ENCODE peak calls at places on chromosome 5, in four cellular contexts. I is naive thymus-derived CD4-positive, alpha-beta T cell; F is mucosa of descending colon; R is Panc1. E is an unnamed sample. For H3K4me1, the result is how much of the 10 kb centered on the place peaks cover.

GRCh38 chr5:115324021-115324420 is 27.6 kb upstream of the CCDC112 start:
- DNase-seq in I (no peak), F (no peak), R (no peak), E (no peak)

GRCh38 chr5:7181841-7182240 is 214.1 kb upstream of the ADCY2 start:
- DNase-seq in I (no peak), F (no peak), R (no peak), E (no peak)

GRCh38 chr5:144864113-144864512 is 693.4 kb downstream of the KCTD16 start:
- DNase-seq in I (no peak), F (no peak), R (no peak), E (no peak)

GRCh38 chr5:14467251-14467650 is 114.3 kb upstream of the OTULINL start:
- DNase-seq in I (no peak), F (no peak), R (no peak), E (no peak)

GRCh38 chr5:135833961-135834638 is 363 bp upstream of the SLC25A48 start:
- DNase-seq in I (no peak), F (no peak), R (no peak), E (no peak)

GRCh38 chr5:112329429-112330090 is 89.5 kb downstream of the EPB41L4A start:
- DNase-seq in I (no peak), F (no peak), R (no peak), E (no peak)

GRCh38 chr5:72844218-72844603 is 27.8 kb downstream of the TNPO1 start:
- DNase-seq in I (no peak), F (no peak), R (no peak), E (no peak)

GRCh38 chr5:138178516-138179276 is at the start of the genes BRD8 and KIF20A:
- DNase-seq in I (peak), F (peak), R (peak), E (peak)

GRCh38 chr5:167513383-167513782 is 778.1 kb upstream of the WWC1 start:
- DNase-seq in I (no peak), F (no peak), R (no peak), E (no peak)

GRCh38 chr5:67960939-67961338 is 254.6 kb upstream of the PIK3R1 start:
- DNase-seq in I (no peak), F (no peak), R (no peak), E (no peak)

GRCh38 chr5:15645376-15645775 is 145.4 kb downstream of the FBXL7 start:
- DNase-seq in I (no peak), F (no peak), R (no peak), E (no peak)

GRCh38 chr5:150143725-150144058 is 12.0 kb downstream of the PDGFRB start:
- DNase-seq in I (no peak), F (no peak), R (no peak), E (no peak)
- H3K4me1 ChIP-seq in I (under half), F (under half), R (under half), E (under half)

DNA sequence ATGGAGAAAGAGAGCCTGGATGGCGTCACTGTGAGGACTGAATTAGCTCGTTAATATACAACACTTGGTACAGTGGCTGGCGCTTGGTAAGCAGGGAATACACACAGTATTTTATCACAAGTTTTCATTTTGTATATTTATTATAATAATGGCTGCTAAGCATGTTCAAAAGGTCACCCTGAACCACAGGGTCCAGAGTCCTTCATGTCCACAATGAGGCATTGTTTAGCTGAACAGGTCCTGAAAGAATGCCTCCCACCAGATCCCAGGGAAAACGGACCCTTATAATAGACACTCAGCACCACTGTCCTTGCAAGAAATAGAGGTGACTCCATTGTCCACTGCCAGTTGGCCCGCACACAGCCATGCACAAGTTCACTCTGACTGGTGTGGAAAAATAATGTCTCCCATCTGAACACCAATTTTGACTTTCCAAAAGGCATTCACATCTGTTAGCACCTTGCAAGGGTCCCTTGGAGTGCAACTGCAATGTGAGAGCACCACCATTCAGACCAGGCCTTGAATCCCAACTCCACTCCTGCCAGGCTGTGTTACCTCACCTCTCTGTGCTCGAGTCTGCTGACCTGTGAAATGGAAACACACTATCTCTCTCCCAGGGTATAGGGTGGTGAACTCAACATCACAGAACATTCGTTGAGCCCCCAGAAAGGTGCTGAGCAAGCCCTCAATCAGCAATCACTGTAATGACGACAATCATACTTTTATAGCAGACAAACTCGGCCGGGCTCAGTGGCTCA is 3.9 kb downstream of the VDAC1 start:
- DNase-seq in I (no peak), F (no peak), R (no peak), E (no peak)
- H3K4me1 ChIP-seq in I (under half), F (under half), R (half or more), E (under half)

GRCh38 chr5:150135557-150135956 is 20.1 kb downstream of the PDGFRB start:
- DNase-seq in I (no peak), F (no peak), R (no peak), E (no peak)

GRCh38 chr5:150136841-150137167 is 18.8 kb downstream of the PDGFRB start:
- DNase-seq in I (no peak), F (no peak), R (no peak), E (no peak)

GRCh38 chr5:150137168-150137957 is 18.3 kb downstream of the PDGFRB start:
- DNase-seq in I (no peak), F (no peak), R (no peak), E (peak)

GRCh38 chr5:150137997-150138396 is 17.6 kb downstream of the PDGFRB start:
- DNase-seq in I (no peak), F (no peak), R (no peak), E (peak)

DNA sequence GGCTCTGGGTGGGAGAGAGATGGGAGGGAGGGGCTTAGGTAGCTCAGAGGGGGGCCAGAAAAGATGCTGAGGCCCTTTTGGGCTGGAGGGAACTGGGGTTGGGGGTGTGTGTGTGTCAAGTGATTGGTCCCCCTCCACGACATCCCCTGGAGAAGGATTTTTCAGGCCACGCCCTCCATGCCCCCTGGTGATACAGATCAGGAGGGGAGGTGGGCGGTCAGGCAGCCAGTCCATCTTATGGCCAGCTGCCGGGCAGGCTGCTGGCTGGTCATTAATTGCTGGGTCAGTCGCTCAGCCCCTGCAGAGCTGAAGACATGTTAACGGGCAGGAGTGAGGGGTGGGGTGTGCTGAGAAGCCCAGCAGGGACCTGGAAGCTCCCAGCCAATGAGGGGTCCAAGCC is 19.4 kb downstream of the PDGFRB start:
- DNase-seq in I (no peak), F (no peak), R (no peak), E (no peak)
- H3K4me1 ChIP-seq in I (under half), F (under half), R (under half), E (under half)

GRCh38 chr5:78336698-78337097 is 23.7 kb upstream of the SCAMP1 start:
- DNase-seq in I (no peak), F (no peak), R (no peak), E (no peak)

GRCh38 chr5:78345485-78345884 is 14.9 kb upstream of the SCAMP1 start:
- DNase-seq in I (no peak), F (no peak), R (no peak), E (no peak)

GRCh38 chr5:78341445-78341844 is 19.0 kb upstream of the SCAMP1 start:
- DNase-seq in I (no peak), F (no peak), R (no peak), E (no peak)

GRCh38 chr5:78335976-78336375 is 24.4 kb upstream of the SCAMP1 start:
- DNase-seq in I (no peak), F (no peak), R (no peak), E (no peak)

GRCh38 chr5:78339591-78340450 is 20.6 kb upstream of the SCAMP1 start:
- DNase-seq in I (no peak), F (no peak), R (no peak), E (no peak)
- H3K4me1 ChIP-seq in I (under half), F (under half), R (under half), E (under half)

DNA sequence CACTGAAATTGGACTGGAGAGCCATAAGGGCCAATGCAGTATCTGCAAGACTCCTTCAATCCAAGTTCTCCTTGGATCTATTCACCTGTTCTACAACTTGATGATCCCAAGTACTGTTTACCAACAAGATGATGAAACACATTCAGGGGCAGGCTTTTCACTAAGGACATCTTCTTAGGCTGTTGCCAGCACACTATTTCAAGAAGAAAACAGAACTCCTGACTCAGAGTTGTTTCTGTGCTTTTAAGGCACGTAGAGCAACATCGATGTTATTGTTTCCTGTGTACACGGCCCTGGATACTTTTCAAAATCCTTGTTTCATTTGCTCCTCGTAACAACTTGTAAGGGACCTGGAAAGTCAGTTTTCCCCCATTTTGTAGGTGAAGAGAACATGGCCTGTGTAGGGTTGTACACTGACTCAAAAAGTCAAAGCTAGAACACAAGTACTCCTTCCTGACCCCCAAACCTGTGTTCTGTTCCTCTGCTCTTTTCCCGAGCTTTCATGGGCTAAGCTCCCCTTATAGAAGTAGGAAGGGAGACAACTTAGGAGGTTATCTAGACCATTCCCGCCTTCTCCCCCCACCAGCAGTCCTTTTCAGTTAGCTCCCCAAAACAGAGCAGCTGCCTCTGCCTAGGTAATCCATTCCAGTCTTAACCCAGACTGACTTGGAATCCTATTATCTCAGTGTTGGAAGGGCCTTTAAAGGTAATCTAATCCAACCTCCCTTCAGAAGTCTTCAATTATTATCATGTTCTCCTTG is 5.2 kb upstream of the MGAT1 start:
- DNase-seq in I (no peak), F (no peak), R (no peak), E (no peak)
- H3K4me1 ChIP-seq in I (half or more), F (half or more), R (half or more), E (under half)

GRCh38 chr5:56852228-56853000 is 37.1 kb downstream of the MAP3K1 start:
- DNase-seq in I (no peak), F (no peak), R (no peak), E (no peak)
- H3K4me1 ChIP-seq in I (under half), F (under half), R (under half), E (under half)

GRCh38 chr5:36059571-36060515 is 6.8 kb downstream of the UGT3A2 start:
- DNase-seq in I (no peak), F (no peak), R (no peak), E (no peak)
- H3K4me1 ChIP-seq in I (under half), F (under half), R (under half), E (under half)

DNA sequence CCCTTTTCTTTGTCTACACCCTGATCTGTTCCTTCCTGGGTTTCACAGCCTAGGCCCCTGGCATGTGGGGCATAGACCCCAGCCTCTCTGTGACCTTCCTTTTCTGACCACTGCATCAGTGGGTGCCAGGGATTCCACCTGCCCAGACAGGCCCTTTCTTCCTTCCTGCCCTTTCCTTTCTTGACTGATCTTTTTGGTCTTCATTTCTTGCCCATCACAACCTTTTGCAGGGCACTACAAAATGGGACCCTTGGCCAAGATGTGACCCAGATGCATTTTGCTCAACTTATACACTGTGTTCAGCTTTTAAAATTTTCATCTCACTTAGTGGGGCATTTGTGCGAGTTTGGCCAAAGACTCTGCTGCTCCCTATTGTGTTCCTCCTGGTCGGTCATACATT is 73.2 kb upstream of the TNFAIP8 start:
- DNase-seq in I (no peak), F (no peak), R (no peak), E (no peak)
- H3K4me1 ChIP-seq in I (half or more), F (under half), R (under half), E (under half)

GRCh38 chr5:109390188-109390587 is 19.6 kb downstream of the PJA2 start:
- DNase-seq in I (no peak), F (no peak), R (no peak), E (no peak)

GRCh38 chr5:109387408-109387974 is 22.3 kb downstream of the PJA2 start:
- DNase-seq in I (no peak), F (no peak), R (no peak), E (no peak)

GRCh38 chr5:109388407-109388806 is 21.4 kb downstream of the PJA2 start:
- DNase-seq in I (no peak), F (no peak), R (no peak), E (no peak)
- H3K4me1 ChIP-seq in I (under half), F (under half), R (under half), E (under half)

E was measured in right lobe of liver.